ENCODE peak calls at places on chromosomes 7 and 10, in six cellular contexts. One of them, this sample, is unnamed. For H3K4me1, the result is how much of the 10 kb centered on the place peaks cover.

GRCh38 chr10:110540038-110540437 is 27.5 kb upstream of the SMC3 start:
- DNase-seq in trophoblast cell: no peak
- DNase-seq in IMR-90: no peak
- DNase-seq in neuronal stem cell: no peak
- DNase-seq in mesenchymal stem cell: peak
- DNase-seq in H9: no peak
- DNase-seq in this sample: no peak

GRCh38 chr10:91409869-91410637 is at the start of gene HECTD2:
- DNase-seq in mesenchymal stem cell: peak
- DNase-seq in H9: peak
- DNase-seq in trophoblast cell: peak
- DNase-seq in neuronal stem cell: peak
- DNase-seq in IMR-90: peak
- DNase-seq in this sample: peak

GRCh38 chr10:11683529-11684320 is 58.5 kb upstream of the ECHDC3 start:
- DNase-seq in trophoblast cell: no peak
- DNase-seq in neuronal stem cell: no peak
- DNase-seq in IMR-90: no peak
- DNase-seq in mesenchymal stem cell: no peak
- DNase-seq in H9: no peak
- DNase-seq in this sample: no peak

GRCh38 chr7:4040031-4040928 is 641.8 kb upstream of the FOXK1 start:
- DNase-seq in neuronal stem cell: no peak
- DNase-seq in IMR-90: no peak
- DNase-seq in H9: peak
- DNase-seq in trophoblast cell: no peak
- DNase-seq in mesenchymal stem cell: no peak
- DNase-seq in this sample: peak

GRCh38 chr10:75335983-75336382 is 65.6 kb downstream of the ZNF503 start:
- DNase-seq in trophoblast cell: no peak
- DNase-seq in neuronal stem cell: no peak
- DNase-seq in IMR-90: no peak
- DNase-seq in H9: no peak
- DNase-seq in mesenchymal stem cell: no peak
- DNase-seq in this sample: no peak

GRCh38 chr10:129033790-129034272 is 433.2 kb upstream of the MGMT start:
- DNase-seq in IMR-90: no peak
- DNase-seq in H9: no peak
- DNase-seq in neuronal stem cell: peak
- DNase-seq in mesenchymal stem cell: no peak
- DNase-seq in trophoblast cell: no peak
- DNase-seq in this sample: no peak

GRCh38 chr10:58641708-58642107 is 129.0 kb downstream of the BICC1 start:
- DNase-seq in mesenchymal stem cell: peak
- DNase-seq in H9: no peak
- DNase-seq in neuronal stem cell: no peak
- DNase-seq in IMR-90: peak
- DNase-seq in trophoblast cell: peak
- DNase-seq in this sample: no peak

GRCh38 chr10:27865221-27865635 is 119.6 kb upstream of the MKX start:
- DNase-seq in trophoblast cell: no peak
- DNase-seq in mesenchymal stem cell: no peak
- DNase-seq in IMR-90: peak
- DNase-seq in H9: no peak
- DNase-seq in neuronal stem cell: no peak
- DNase-seq in this sample: no peak

GRCh38 chr10:112848212-112848611 is 101.8 kb upstream of the TCF7L2 start:
- DNase-seq in neuronal stem cell: no peak
- DNase-seq in H9: no peak
- DNase-seq in mesenchymal stem cell: no peak
- DNase-seq in trophoblast cell: no peak
- DNase-seq in IMR-90: no peak
- DNase-seq in this sample: no peak

GRCh38 chr7:134823400-134823799 is 44.0 kb downstream of the CALD1 start:
- DNase-seq in IMR-90: peak
- DNase-seq in H9: no peak
- DNase-seq in neuronal stem cell: no peak
- DNase-seq in mesenchymal stem cell: peak
- DNase-seq in trophoblast cell: peak
- DNase-seq in this sample: no peak

GRCh38 chr10:29634105-29634504 is 666 bp downstream of the SVIL start:
- DNase-seq in neuronal stem cell: no peak
- DNase-seq in mesenchymal stem cell: no peak
- DNase-seq in IMR-90: no peak
- DNase-seq in H9: no peak
- DNase-seq in trophoblast cell: no peak
- DNase-seq in this sample: peak

GRCh38 chr10:123995461-123996131 is 97.8 kb downstream of the CHST15 start:
- DNase-seq in trophoblast cell: peak
- DNase-seq in H9: peak
- DNase-seq in mesenchymal stem cell: peak
- DNase-seq in neuronal stem cell: peak
- DNase-seq in IMR-90: peak
- DNase-seq in this sample: peak

GRCh38 chr7:83119496-83119895 is 43.2 kb downstream of the PCLO start:
- DNase-seq in H9: no peak
- DNase-seq in neuronal stem cell: no peak
- DNase-seq in IMR-90: no peak
- DNase-seq in mesenchymal stem cell: peak
- DNase-seq in trophoblast cell: peak
- DNase-seq in this sample: no peak

GRCh38 chr7:30894866-30895408 is 16.7 kb upstream of the AQP1 start:
- DNase-seq in H9: no peak
- DNase-seq in neuronal stem cell: no peak
- DNase-seq in trophoblast cell: no peak
- DNase-seq in IMR-90: no peak
- DNase-seq in mesenchymal stem cell: no peak
- DNase-seq in this sample: no peak

GRCh38 chr7:40579401-40579800 is 444.6 kb downstream of the SUGCT start:
- DNase-seq in IMR-90: peak
- DNase-seq in neuronal stem cell: no peak
- DNase-seq in H9: no peak
- DNase-seq in mesenchymal stem cell: peak
- DNase-seq in trophoblast cell: no peak
- DNase-seq in this sample: no peak

GRCh38 chr10:9608592-9608991 is 1409.1 kb upstream of the CELF2 start:
- DNase-seq in neuronal stem cell: no peak
- DNase-seq in H9: no peak
- DNase-seq in IMR-90: peak
- DNase-seq in trophoblast cell: peak
- DNase-seq in mesenchymal stem cell: peak
- DNase-seq in this sample: peak

GRCh38 chr7:31106303-31107105 is 54.4 kb downstream of the ADCYAP1R1 start:
- DNase-seq in IMR-90: no peak
- DNase-seq in neuronal stem cell: no peak
- DNase-seq in mesenchymal stem cell: no peak
- DNase-seq in H9: peak
- DNase-seq in trophoblast cell: no peak
- DNase-seq in this sample: no peak

GRCh38 chr7:157299613-157300405 is 37.0 kb upstream of the DNAJB6 start:
- DNase-seq in neuronal stem cell: no peak
- DNase-seq in mesenchymal stem cell: no peak
- DNase-seq in H9: no peak
- DNase-seq in IMR-90: no peak
- DNase-seq in trophoblast cell: no peak
- DNase-seq in this sample: no peak

GRCh38 chr7:26399309-26399610 is 107.6 kb downstream of the SNX10 start:
- DNase-seq in neuronal stem cell: no peak
- DNase-seq in H9: peak
- DNase-seq in IMR-90: peak
- DNase-seq in mesenchymal stem cell: no peak
- DNase-seq in trophoblast cell: no peak
- DNase-seq in this sample: peak

GRCh38 chr10:119368991-119369869 is 161.9 kb downstream of the GRK5 start:
- DNase-seq in mesenchymal stem cell: no peak
- DNase-seq in neuronal stem cell: no peak
- DNase-seq in H9: no peak
- DNase-seq in trophoblast cell: peak
- DNase-seq in IMR-90: no peak
- DNase-seq in this sample: no peak

GRCh38 chr7:145863-146262 is 46.5 kb upstream of the FAM20C start:
- DNase-seq in trophoblast cell: no peak
- DNase-seq in IMR-90: no peak
- DNase-seq in neuronal stem cell: no peak
- DNase-seq in mesenchymal stem cell: no peak
- DNase-seq in H9: no peak
- DNase-seq in this sample: no peak

GRCh38 chr10:62651341-62651740 is 153.2 kb upstream of the ADO start:
- DNase-seq in mesenchymal stem cell: no peak
- DNase-seq in neuronal stem cell: no peak
- DNase-seq in IMR-90: peak
- DNase-seq in H9: no peak
- DNase-seq in trophoblast cell: peak
- DNase-seq in this sample: no peak

GRCh38 chr10:113273151-113273876 is 279.5 kb upstream of the HABP2 start:
- DNase-seq in trophoblast cell: no peak
- DNase-seq in mesenchymal stem cell: peak
- DNase-seq in IMR-90: no peak
- DNase-seq in neuronal stem cell: peak
- DNase-seq in H9: no peak
- DNase-seq in this sample: peak

GRCh38 chr10:98555011-98555619 is 108.4 kb upstream of the HPS1 start:
- DNase-seq in trophoblast cell: no peak
- DNase-seq in IMR-90: no peak
- DNase-seq in mesenchymal stem cell: peak
- DNase-seq in neuronal stem cell: no peak
- DNase-seq in H9: no peak
- DNase-seq in this sample: no peak

GRCh38 chr10:100370976-100371706 is 24.1 kb downstream of the SCD start:
- DNase-seq in H9: peak
- DNase-seq in IMR-90: peak
- DNase-seq in trophoblast cell: peak
- DNase-seq in neuronal stem cell: peak
- DNase-seq in mesenchymal stem cell: peak
- DNase-seq in this sample: peak

GRCh38 chr7:23343806-23344500 is 44.8 kb downstream of the MALSU1 start:
- DNase-seq in mesenchymal stem cell: no peak
- DNase-seq in neuronal stem cell: peak
- DNase-seq in IMR-90: peak
- DNase-seq in H9: no peak
- DNase-seq in trophoblast cell: no peak
- DNase-seq in this sample: no peak

GRCh38 chr7:23347007-23347681 is 48.0 kb downstream of the MALSU1 start:
- DNase-seq in neuronal stem cell: no peak
- DNase-seq in IMR-90: no peak
- DNase-seq in mesenchymal stem cell: peak
- DNase-seq in H9: no peak
- DNase-seq in trophoblast cell: no peak
- DNase-seq in this sample: no peak

GRCh38 chr7:23347682-23348180 is 48.6 kb downstream of the MALSU1 start:
- DNase-seq in H9: no peak
- DNase-seq in IMR-90: peak
- DNase-seq in neuronal stem cell: no peak
- DNase-seq in trophoblast cell: peak
- DNase-seq in mesenchymal stem cell: peak
- DNase-seq in this sample: peak

GRCh38 chr7:23343102-23343501 is 44.0 kb downstream of the MALSU1 start:
- DNase-seq in neuronal stem cell: no peak
- DNase-seq in H9: no peak
- DNase-seq in IMR-90: no peak
- DNase-seq in mesenchymal stem cell: no peak
- DNase-seq in trophoblast cell: no peak
- DNase-seq in this sample: no peak

GRCh38 chr7:23346316-23346715 is 47.2 kb downstream of the MALSU1 start:
- DNase-seq in IMR-90: no peak
- DNase-seq in neuronal stem cell: no peak
- DNase-seq in trophoblast cell: no peak
- DNase-seq in mesenchymal stem cell: peak
- DNase-seq in H9: no peak
- DNase-seq in this sample: no peak
- H3K4me1 ChIP-seq in IMR-90: under half
- H3K4me1 ChIP-seq in neuronal stem cell: under half
- H3K4me1 ChIP-seq in trophoblast cell: under half
- H3K4me1 ChIP-seq in mesenchymal stem cell: under half
- H3K4me1 ChIP-seq in H9: under half
- H3K4me1 ChIP-seq in this sample: under half

DNA sequence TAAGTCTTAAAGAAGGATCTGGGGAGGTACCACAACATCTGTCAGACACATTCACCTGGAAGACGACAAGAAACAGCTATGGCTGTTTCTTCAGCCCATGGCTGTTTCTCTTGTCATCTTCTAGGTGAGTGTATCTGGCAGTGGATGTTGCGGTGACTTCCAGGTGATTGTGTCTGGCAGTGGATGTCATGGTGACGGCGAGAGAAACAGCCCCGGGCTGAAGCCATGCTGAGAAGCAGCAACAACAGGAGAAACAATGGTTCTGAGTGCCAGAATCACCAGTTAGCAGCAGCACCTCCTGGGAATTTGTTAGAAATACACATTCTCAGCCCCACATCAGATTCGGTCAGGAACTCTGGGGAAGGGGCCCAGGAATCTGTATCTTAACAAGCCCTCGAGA is 68.6 kb upstream of the SYPL1 start:
- DNase-seq in mesenchymal stem cell: no peak
- DNase-seq in neuronal stem cell: no peak
- DNase-seq in IMR-90: no peak
- DNase-seq in trophoblast cell: peak
- DNase-seq in H9: peak
- DNase-seq in this sample: peak
- H3K23ac ChIP-seq in mesenchymal stem cell: no peak
- H3K23ac ChIP-seq in neuronal stem cell: no peak
- H3K23ac ChIP-seq in IMR-90: no peak
- H3K23ac ChIP-seq in trophoblast cell: no peak
- H3K23ac ChIP-seq in H9: no peak
- H3K23ac ChIP-seq in this sample: no peak

GRCh38 chr7:1290262-1291039 is 57.8 kb downstream of the UNCX start:
- DNase-seq in H9: peak
- DNase-seq in mesenchymal stem cell: peak
- DNase-seq in trophoblast cell: no peak
- DNase-seq in IMR-90: no peak
- DNase-seq in neuronal stem cell: no peak
- DNase-seq in this sample: peak
- H4K8ac ChIP-seq in H9: no peak
- H4K8ac ChIP-seq in mesenchymal stem cell: peak
- H4K8ac ChIP-seq in trophoblast cell: peak
- H4K8ac ChIP-seq in IMR-90: no peak
- H4K8ac ChIP-seq in neuronal stem cell: peak
- H4K8ac ChIP-seq in this sample: no peak

DNA sequence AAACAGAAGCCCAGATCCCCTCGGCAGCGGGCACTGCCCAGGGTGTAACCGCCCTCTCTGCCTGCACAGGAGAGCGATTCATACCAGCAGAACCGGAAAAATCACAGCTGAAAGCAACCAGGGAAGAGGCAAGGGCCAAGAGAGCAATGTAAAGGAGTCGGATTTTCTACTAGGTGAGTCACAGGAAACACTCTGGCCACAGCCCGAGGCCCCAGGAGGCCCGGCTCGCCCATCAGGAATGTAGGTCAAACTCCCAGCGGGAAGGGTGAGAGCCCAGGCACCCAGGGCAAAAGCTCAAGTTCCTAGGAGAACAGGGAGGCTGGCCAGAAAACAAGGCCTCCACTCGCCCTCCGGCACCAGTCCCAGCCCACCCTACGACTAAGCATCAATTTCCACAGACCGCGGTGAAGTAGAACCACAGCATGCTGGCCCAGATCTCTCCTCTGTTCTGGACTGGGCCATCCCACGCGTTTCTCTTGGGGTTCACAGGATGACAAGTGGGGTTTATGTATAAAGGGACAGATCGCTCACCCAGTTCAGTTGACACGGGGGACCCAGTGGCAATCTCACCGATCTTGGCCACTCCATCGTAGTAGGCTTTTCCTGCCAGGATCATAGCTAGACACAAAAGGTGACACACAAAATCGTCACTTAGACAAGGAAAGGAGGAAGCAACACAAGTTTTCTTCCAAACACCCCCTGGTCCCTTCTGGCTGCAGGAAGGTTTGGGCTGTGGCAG is 46.2 kb downstream of the BAIAP2L1 start:
- DNase-seq in IMR-90: peak
- DNase-seq in H9: peak
- DNase-seq in mesenchymal stem cell: peak
- DNase-seq in trophoblast cell: peak
- DNase-seq in neuronal stem cell: no peak
- DNase-seq in this sample: peak
- H3K4me1 ChIP-seq in IMR-90: under half
- H3K4me1 ChIP-seq in H9: under half
- H3K4me1 ChIP-seq in mesenchymal stem cell: under half
- H3K4me1 ChIP-seq in trophoblast cell: under half
- H3K4me1 ChIP-seq in neuronal stem cell: under half
- H3K4me1 ChIP-seq in this sample: under half

This sample was measured in mesendoderm.